ENCODE peak calls at places on chromosomes 6 and 20, in ten cellular contexts. K, M, J, I, O, H, X, D, S and F are unnamed samples.

GRCh38 chr6:167817729-167818128 is 9.0 kb upstream of the AFDN start:
- DNase-seq in K (no peak), M (no peak), J (no peak), I (no peak), O (no peak), H (no peak), X (no peak), D (no peak), S (no peak), F (no peak)

GRCh38 chr20:57445298-57445697 is 54.1 kb downstream of the RBM38 start:
- DNase-seq in K (no peak), M (no peak), J (no peak), I (no peak), O (no peak), H (peak; percentile 96), X (no peak), D (peak; percentile 50), S (no peak), F (no peak)

GRCh38 chr6:144898052-144898689 is 613.0 kb downstream of the UTRN start:
- DNase-seq in K (no peak), M (no peak), J (no peak), I (no peak), O (no peak), H (no peak), X (no peak), D (no peak), S (no peak), F (no peak)

GRCh38 chr6:111605100-111605748 is 454 bp downstream of the TRAF3IP2 start:
- DNase-seq in K (peak; percentile 83), M (no peak), J (peak; percentile 53), I (peak; percentile 77), O (peak; percentile 59), H (peak; percentile 92), X (peak; percentile 67), D (peak; percentile 64), S (peak; percentile 96), F (peak; percentile 58)

GRCh38 chr6:139271056-139271455 is 20.7 kb downstream of the TXLNB start:
- DNase-seq in K (no peak), M (no peak), J (no peak), I (no peak), O (no peak), H (no peak), X (no peak), D (peak; percentile 32), S (no peak), F (no peak)

GRCh38 chr20:31617432-31618104 is 12.5 kb downstream of the ID1 start:
- DNase-seq in K (no peak), M (no peak), J (no peak), I (no peak), O (no peak), H (no peak), X (no peak), D (no peak), S (no peak), F (no peak)

GRCh38 chr20:55153321-55153720 is 677.9 kb downstream of the DOK5 start:
- DNase-seq in K (no peak), M (no peak), J (no peak), I (no peak), O (no peak), H (no peak), X (no peak), D (no peak), S (no peak), F (no peak)

GRCh38 chr6:35080016-35080680 is 61.0 kb downstream of the TCP11 start:
- DNase-seq in K (no peak), M (no peak), J (no peak), I (no peak), O (no peak), H (peak; percentile 26), X (no peak), D (peak; percentile 3), S (no peak), F (no peak)

GRCh38 chr6:5412017-5412416 is 150.7 kb downstream of the FARS2 start:
- DNase-seq in K (peak; percentile 16), M (no peak), J (no peak), I (no peak), O (no peak), H (no peak), X (no peak), D (no peak), S (no peak), F (no peak)

GRCh38 chr20:46636981-46637860 is 14.0 kb downstream of the SLC13A3 start:
- DNase-seq in K (no peak), M (no peak), J (no peak), I (no peak), O (no peak), H (no peak), X (no peak), D (no peak), S (peak; percentile 22), F (no peak)
- TF ChIP-seq CTCF in K (no peak), M (no peak), J (no peak), I (no peak), O (no peak), H (no peak), X (no peak), D (no peak), S (no peak), F (no peak)

GRCh38 chr20:62831361-62831788 is 14.5 kb downstream of the COL9A3 start:
- DNase-seq in K (no peak), M (peak; percentile 22), J (peak; percentile 84), I (no peak), O (no peak), H (no peak), X (no peak), D (peak; percentile 76), S (no peak), F (peak; percentile 70)
- H3K4me3 ChIP-seq in K (no peak overlapping the region), M (no peak overlapping the region), J (no peak overlapping the region), I (no peak overlapping the region), O (peak overlapping the region; percentile 38), H (no peak overlapping the region), X (no peak overlapping the region), D (no peak overlapping the region), S (no peak overlapping the region), F (no peak overlapping the region)

GRCh38 chr6:6591778-6592388 is 3.4 kb downstream of the LY86 start:
- DNase-seq in K (no peak), M (no peak), J (no peak), I (no peak), O (no peak), H (no peak), X (no peak), D (peak; percentile 34), S (no peak), F (no peak)
- TF ChIP-seq POLR2AphosphoS5 in K (no peak), M (no peak), J (no peak), I (no peak), O (no peak), H (no peak), X (no peak), D (no peak), S (no peak), F (no peak)

GRCh38 chr20:25537890-25538289 is 47.4 kb downstream of the NINL start:
- DNase-seq in K (no peak), M (no peak), J (no peak), I (no peak), O (no peak), H (no peak), X (no peak), D (no peak), S (no peak), F (no peak)

GRCh38 chr20:25538838-25539665 is 46.3 kb downstream of the NINL start:
- DNase-seq in K (no peak), M (no peak), J (no peak), I (no peak), O (no peak), H (no peak), X (no peak), D (no peak), S (no peak), F (no peak)

GRCh38 chr20:25539742-25540201 is 45.6 kb downstream of the NINL start:
- DNase-seq in K (no peak), M (no peak), J (no peak), I (no peak), O (no peak), H (no peak), X (no peak), D (no peak), S (no peak), F (no peak)

GRCh38 chr20:25541676-25542075 is 43.7 kb downstream of the NINL start:
- DNase-seq in K (no peak), M (no peak), J (no peak), I (no peak), O (no peak), H (no peak), X (no peak), D (no peak), S (no peak), F (no peak)

GRCh38 chr20:25540273-25540672 is 45.1 kb downstream of the NINL start:
- DNase-seq in K (peak; percentile 86), M (no peak), J (no peak), I (no peak), O (no peak), H (no peak), X (peak; percentile 34), D (no peak), S (no peak), F (no peak)
- TF ChIP-seq CTCF in K (peak; percentile 48), M (peak; percentile 22), J (no peak), I (no peak), O (no peak), H (peak; percentile 37), X (peak; percentile 53), D (peak; percentile 41), S (no peak), F (peak; percentile 57)

DNA sequence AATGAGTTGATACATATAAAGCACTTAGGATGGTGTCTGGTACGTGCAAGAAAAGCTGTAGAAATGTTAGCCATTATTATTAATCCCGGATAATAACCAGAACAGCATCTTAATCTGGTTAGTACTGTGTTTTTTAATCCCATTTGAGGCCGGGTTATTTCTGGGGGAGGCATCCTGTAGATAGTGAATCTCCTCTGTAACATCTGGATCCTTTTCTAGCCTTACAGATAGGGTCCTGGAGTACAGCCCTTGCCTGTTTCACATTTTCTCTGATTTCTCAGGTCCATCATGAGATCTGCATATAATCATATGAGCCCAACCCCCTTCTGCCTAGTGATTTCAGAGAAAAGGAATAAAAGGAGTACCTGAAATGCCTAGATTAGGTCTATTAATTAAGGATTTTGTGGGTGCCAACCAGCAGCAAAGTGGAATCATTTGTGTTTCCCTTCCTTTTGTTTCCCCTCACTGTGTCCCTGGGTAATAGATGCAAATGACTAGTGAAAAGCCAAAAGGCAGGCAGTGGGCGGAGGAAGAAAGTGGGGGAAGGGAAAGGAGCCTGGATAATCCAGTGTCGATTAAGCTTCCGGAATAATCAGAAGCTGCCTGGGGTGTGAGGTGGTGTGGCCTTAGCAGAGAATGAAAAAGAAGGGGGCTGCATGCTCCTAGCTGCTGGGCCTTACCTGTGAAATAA is 88.9 kb downstream of the SOBP start:
- DNase-seq in K (peak; percentile 77), M (peak; percentile 71), J (no peak), I (no peak), O (no peak), H (no peak), X (no peak), D (no peak), S (no peak), F (no peak)
- H3K4me3 ChIP-seq in K (no peak overlapping the region), M (no peak overlapping the region), J (no peak overlapping the region), I (no peak overlapping the region), O (no peak overlapping the region), H (no peak overlapping the region), X (no peak overlapping the region), D (no peak overlapping the region), S (no peak overlapping the region), F (no peak overlapping the region)